ENCODE peak calls at places on chromosomes 3 and 15, in four cellular contexts. X is H1, C is GM12878, D is HepG2. K is an unnamed sample.

GRCh38 chr3:52291508-52292181 is 4.0 kb downstream of the GLYCTK start:
- DNase-seq in C (no peak), X (no peak), D (no peak), K (peak)

GRCh38 chr3:63354160-63354559 is 76.1 kb downstream of the SYNPR start:
- DNase-seq in D (no peak), C (no peak), X (no peak), K (no peak)

GRCh38 chr15:22979069-22979698 is 984 bp downstream of the CYFIP1 start:
- DNase-seq in C (no peak), X (no peak), D (peak), K (peak)

GRCh38 chr3:72957303-72957702 is 39.3 kb upstream of the PPP4R2 start:
- DNase-seq in C (no peak), D (peak), X (no peak), K (no peak)

GRCh38 chr3:139518296-139518695 is 21.2 kb downstream of the RBP1 start:
- DNase-seq in X (no peak), D (no peak), C (no peak), K (no peak)

GRCh38 chr15:77944002-77944867 is 133.3 kb downstream of the TBC1D2B start:
- DNase-seq in D (peak), X (peak), C (no peak), K (peak)

GRCh38 chr3:61663728-61664492 is 102.5 kb downstream of the PTPRG start:
- DNase-seq in D (no peak), C (no peak), X (no peak), K (no peak)

GRCh38 chr3:78725703-78726246 is 1042.0 kb downstream of the ROBO1 start:
- DNase-seq in C (no peak), D (no peak), X (no peak), K (no peak)

GRCh38 chr3:146189519-146190173 is 28.7 kb upstream of the PLOD2 start:
- DNase-seq in C (no peak), D (peak), X (no peak), K (peak)

GRCh38 chr3:7397097-7397496 is 536.2 kb downstream of the GRM7 start:
- DNase-seq in X (no peak), D (no peak), C (no peak), K (no peak)

GRCh38 chr3:50671331-50671730 is 3.4 kb upstream of the DOCK3 start:
- DNase-seq in C (no peak), D (no peak), X (no peak), K (no peak)

GRCh38 chr3:23835807-23836206 is 30.1 kb downstream of the UBE2E1 start:
- DNase-seq in C (no peak), X (no peak), D (no peak), K (no peak)

GRCh38 chr3:118228151-118228550 is 806.5 kb downstream of the IGSF11 start:
- DNase-seq in C (no peak), D (no peak), X (no peak), K (no peak)

GRCh38 chr3:42220436-42220835 is 45.5 kb downstream of the CCK start:
- DNase-seq in C (no peak), X (no peak), D (no peak), K (no peak)

GRCh38 chr15:77616072-77616471 is 16.6 kb downstream of the LINGO1 start:
- DNase-seq in D (no peak), C (no peak), X (no peak), K (no peak)

GRCh38 chr3:176905331-176905730 is 292.0 kb downstream of the TBL1XR1 start:
- DNase-seq in C (no peak), D (no peak), X (no peak), K (no peak)

GRCh38 chr3:176909044-176909443 is 288.2 kb downstream of the TBL1XR1 start:
- DNase-seq in C (no peak), X (no peak), D (no peak), K (no peak)

DNA sequence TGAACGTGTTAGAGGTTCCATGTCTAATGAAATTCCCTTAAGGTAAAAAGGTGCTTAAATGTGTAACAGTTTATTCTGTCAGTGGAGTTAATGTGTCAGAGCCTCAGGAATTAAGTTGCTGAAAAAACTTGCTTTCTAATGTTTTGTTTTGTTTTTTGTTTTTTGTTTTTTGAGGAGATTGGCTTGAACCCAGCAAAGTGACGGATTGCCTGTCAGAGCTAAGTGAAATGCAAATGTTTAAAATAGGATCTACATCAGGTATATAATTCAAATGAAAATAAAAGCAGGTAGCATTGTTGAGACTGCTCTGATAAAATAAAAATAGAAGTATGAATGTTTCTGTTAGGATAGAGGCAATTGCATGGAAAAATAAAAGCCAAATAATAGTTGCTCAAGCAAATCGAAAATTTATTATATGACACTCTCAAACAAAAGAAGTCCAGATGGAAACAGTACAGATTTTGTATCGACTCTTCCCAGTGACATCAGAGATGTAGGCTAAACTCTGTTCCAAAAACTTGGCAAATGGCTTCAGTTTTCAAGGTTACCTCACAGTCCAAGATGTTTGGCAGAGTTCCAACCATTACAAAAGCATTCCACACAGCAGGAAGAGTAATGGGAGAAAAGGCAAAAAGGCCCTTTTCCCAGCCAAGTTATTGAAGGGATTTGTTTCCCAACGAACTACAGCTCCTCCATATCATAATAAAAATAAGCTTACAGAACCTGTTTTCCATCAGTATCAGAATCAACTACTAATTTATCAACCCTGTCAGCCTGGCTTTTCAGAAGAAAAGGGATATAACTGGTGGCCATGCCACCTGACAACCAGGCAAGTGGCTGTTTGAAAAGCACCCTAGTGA is 291.0 kb downstream of the TBL1XR1 start:
- DNase-seq in X (no peak), C (no peak), D (peak), K (no peak)
- TF ChIP-seq TAF1 in X (no peak), C (no peak), D (no peak), K (no peak)

GRCh38 chr3:196609343-196609775 is 30.1 kb upstream of the NRROS start:
- DNase-seq in D (peak), X (peak), C (peak), K (peak)
- TF ChIP-seq POLR2AphosphoS5 in D (no peak), X (no peak), C (no peak), K (no peak)

GRCh38 chr3:177885063-177885462 is 651.2 kb upstream of the KCNMB2 start:
- DNase-seq in C (no peak), X (no peak), D (no peak), K (no peak)
- TF ChIP-seq TAF1 in C (no peak), X (no peak), D (no peak), K (no peak)

GRCh38 chr15:44812029-44812517 is 75.7 kb downstream of the TRIM69 start:
- DNase-seq in X (no peak), D (peak), C (no peak), K (no peak)
- TF ChIP-seq POLR2AphosphoS5 in X (no peak), D (no peak), C (no peak), K (no peak)

GRCh38 chr3:182980204-182981037 is at the start of gene DCUN1D1:
- DNase-seq in X (peak), C (peak), D (peak), K (peak)
- TF ChIP-seq TAF1 in X (peak), C (peak), D (peak), K (no peak)

DNA sequence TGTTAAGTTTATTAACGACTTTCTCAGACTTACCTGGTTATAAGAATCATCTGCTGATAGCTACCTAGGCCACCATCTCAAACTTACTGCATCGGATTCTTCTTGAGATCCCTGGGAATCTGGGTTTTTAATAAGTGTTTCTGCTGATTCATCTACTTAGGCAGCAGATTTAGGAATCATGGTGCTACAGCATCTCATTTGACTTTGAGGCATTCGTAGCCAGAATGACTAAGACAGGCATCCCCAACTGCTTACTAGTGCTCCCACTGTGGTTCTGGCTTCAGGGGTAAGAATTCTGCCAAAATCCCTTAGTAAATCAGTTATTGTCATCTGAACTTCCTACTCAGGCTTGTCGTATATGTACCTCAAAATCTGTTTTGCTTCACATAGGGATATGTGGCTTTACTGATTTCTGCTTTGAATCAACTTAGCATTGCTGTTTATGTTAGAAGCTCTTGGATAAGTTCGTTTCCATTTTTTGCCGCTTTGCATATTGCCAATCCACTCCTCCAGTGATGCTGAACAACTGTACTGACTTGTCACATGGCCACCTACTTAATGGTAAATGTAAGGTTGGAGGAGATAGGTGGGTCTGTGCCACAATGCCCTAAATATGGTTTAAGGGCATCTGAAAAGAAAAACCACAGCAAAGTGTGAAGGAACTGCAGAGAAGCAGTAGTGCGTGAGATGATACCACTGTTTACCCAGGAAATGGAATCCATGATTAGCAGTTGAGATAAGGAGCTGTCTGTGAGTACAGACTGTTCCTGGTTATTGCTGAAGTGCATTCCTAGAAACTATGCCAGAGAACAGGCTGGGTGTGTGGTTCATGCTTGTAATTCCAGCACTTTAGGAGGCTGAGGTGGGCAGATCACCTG is 60.3 kb downstream of the MAP6D1 start:
- DNase-seq in C (no peak), X (no peak), D (no peak), K (no peak)
- TF ChIP-seq POLR2AphosphoS5 in C (no peak), X (no peak), D (no peak), K (no peak)

DNA sequence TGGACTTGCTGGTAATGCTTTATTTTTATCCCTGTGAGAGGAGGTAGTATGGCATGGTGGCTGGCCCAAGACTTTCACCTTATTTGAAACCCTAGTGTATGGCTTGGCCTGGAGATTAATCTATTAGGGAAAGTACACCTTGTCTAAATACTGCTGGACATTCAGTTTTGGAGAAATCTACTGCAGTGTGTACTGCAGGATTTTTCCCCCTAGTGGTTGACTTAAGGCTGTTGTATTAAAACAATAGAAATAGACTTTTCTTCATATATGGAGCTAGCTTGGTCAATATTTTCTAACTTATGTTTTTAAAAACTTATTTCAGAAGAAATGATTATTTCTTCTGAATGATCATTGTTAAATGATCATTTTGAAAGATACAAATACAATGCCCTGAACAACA is 13.9 kb upstream of the SLITRK3 start:
- DNase-seq in C (no peak), D (peak), X (no peak), K (no peak)
- TF ChIP-seq TAF1 in C (no peak), D (no peak), X (no peak), K (no peak)

GRCh38 chr3:126911162-126912026 is 71.5 kb upstream of the PLXNA1 start:
- DNase-seq in X (peak), C (peak), D (peak), K (peak)
- TF ChIP-seq POLR2AphosphoS5 in X (no peak), C (peak), D (no peak), K (peak)

GRCh38 chr3:123759311-123759710 is 124.8 kb downstream of the MYLK start:
- DNase-seq in X (no peak), C (no peak), D (no peak), K (no peak)
- TF ChIP-seq TAF1 in X (no peak), C (no peak), D (no peak), K (no peak)

K was measured in GM12892.